ENCODE peak calls at places on chromosomes 4 and X, in five cellular contexts. F is lower leg skin, Y is transverse colon, L is PC-9, Q is cardiac muscle cell. H is an unnamed sample.

GRCh38 chr4:95170176-95170575 is 378.6 kb downstream of the UNC5C start:
- DNase-seq in F (no peak), Y (no peak), L (no peak), Q (no peak), H (no peak)

GRCh38 chrX:15321447-15321846 is 6.0 kb upstream of the ASB11 start:
- DNase-seq in F (no peak), Y (no peak), L (no peak), Q (no peak), H (no peak)

GRCh38 chrX:9611436-9612145 is 146.7 kb downstream of the TBL1X start:
- DNase-seq in F (no peak), Y (no peak), L (no peak), Q (no peak), H (no peak)

GRCh38 chr4:25654971-25655963 is at the start of gene SLC34A2:
- DNase-seq in F (no peak), Y (peak; percentile 15), L (peak; percentile 64), Q (peak; percentile 52), H (no peak)

GRCh38 chr4:76168688-76169087 is 20.5 kb upstream of the NUP54 start:
- DNase-seq in F (no peak), Y (no peak), L (no peak), Q (no peak), H (no peak)

GRCh38 chr4:3313556-3314228 is 20.9 kb downstream of the RGS12 start:
- DNase-seq in F (no peak), Y (no peak), L (no peak), Q (no peak), H (no peak)

GRCh38 chr4:84753318-84753972 is 170.5 kb downstream of the CDS1 start:
- DNase-seq in F (peak; percentile 17), Y (no peak), L (no peak), Q (no peak), H (no peak)

GRCh38 chr4:113499696-113500095 is 261.8 kb downstream of the CAMK2D start:
- DNase-seq in F (no peak), Y (no peak), L (no peak), Q (no peak), H (no peak)

GRCh38 chrX:16822723-16823122 is 36.5 kb downstream of the TXLNG start:
- DNase-seq in F (no peak), Y (no peak), L (no peak), Q (no peak), H (no peak)

GRCh38 chrX:40096395-40097091 is 1.2 kb downstream of the BCOR start:
- DNase-seq in F (no peak), Y (peak; percentile 61), L (no peak), Q (peak; percentile 66), H (no peak)

GRCh38 chrX:136906921-136907510 is 26.5 kb upstream of the RBMX start:
- DNase-seq in F (no peak), Y (no peak), L (no peak), Q (no peak), H (no peak)

GRCh38 chr4:133823177-133823576 is 378.4 kb downstream of the PABPC4L start:
- DNase-seq in F (no peak), Y (no peak), L (no peak), Q (no peak), H (no peak)

GRCh38 chr4:174907508-174907907 is 10.7 kb upstream of the ADAM29 start:
- DNase-seq in F (no peak), Y (no peak), L (no peak), Q (no peak), H (no peak)

GRCh38 chrX:103404225-103405008 is 28.1 kb downstream of the BEX3 start:
- DNase-seq in F (peak; percentile 37), Y (peak; percentile 62), L (peak; percentile 65), Q (peak; percentile 84), H (peak; percentile 25)

GRCh38 chrX:67543818-67544217 is at the start of gene AR:
- DNase-seq in F (peak; percentile 49), Y (peak; percentile 26), L (peak; percentile 29), Q (peak; percentile 43), H (peak; percentile 63)

GRCh38 chr4:6288871-6289270 is 19.2 kb downstream of the WFS1 start:
- DNase-seq in F (no peak), Y (no peak), L (no peak), Q (no peak), H (no peak)

GRCh38 chr4:61583696-61584095 is 383.6 kb downstream of the ADGRL3 start:
- DNase-seq in F (no peak), Y (no peak), L (no peak), Q (no peak), H (no peak)

GRCh38 chr4:114615435-114615834 is 16.8 kb downstream of the UGT8 start:
- DNase-seq in F (no peak), Y (no peak), L (no peak), Q (no peak), H (no peak)

GRCh38 chr4:88511236-88511635 is 12.3 kb downstream of the PYURF start:
- DNase-seq in F (no peak), Y (no peak), L (no peak), Q (no peak), H (no peak)

GRCh38 chrX:119758682-119759332 is 419 bp downstream of the SOWAHD start:
- DNase-seq in F (no peak), Y (peak; percentile 65), L (no peak), Q (peak; percentile 22), H (no peak)

GRCh38 chrX:67648361-67648760 is 104.5 kb downstream of the AR start:
- DNase-seq in F (no peak), Y (no peak), L (no peak), Q (no peak), H (no peak)

GRCh38 chr4:25002679-25003078 is 28.1 kb downstream of the LGI2 start:
- DNase-seq in F (no peak), Y (no peak), L (no peak), Q (no peak), H (no peak)

GRCh38 chr4:53119685-53120084 is 246.2 kb downstream of the SCFD2 start:
- DNase-seq in F (no peak), Y (no peak), L (no peak), Q (peak; percentile 65), H (no peak)

GRCh38 chrX:6021316-6022091 is 207.2 kb downstream of the NLGN4X start:
- DNase-seq in F (peak; percentile 13), Y (peak; percentile 35), L (peak; percentile 35), Q (peak; percentile 66), H (no peak)
- TF ChIP-seq CTCF in F (no peak), Y (peak; percentile 56), L (peak; percentile 83), Q (peak; percentile 37), H (peak; percentile 75)

DNA sequence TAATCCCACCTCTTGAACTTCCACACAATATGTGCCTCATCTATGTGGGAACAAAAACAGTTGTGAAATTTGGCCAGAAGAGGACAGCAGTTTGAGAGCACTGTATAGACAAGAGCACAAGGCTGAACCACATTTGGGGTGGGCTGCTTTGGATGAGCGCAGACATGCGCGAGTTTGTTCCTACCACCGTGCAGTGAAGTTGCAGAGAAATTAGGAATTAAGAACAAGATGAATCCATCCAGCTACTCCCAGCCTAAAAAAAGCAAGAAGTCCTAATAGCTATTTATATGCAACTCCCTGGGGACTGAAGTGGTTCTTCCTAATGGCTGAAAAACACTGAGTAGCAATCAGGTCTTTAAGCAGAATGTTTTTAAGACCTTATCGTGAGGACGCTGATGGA is 1.0 kb downstream of the GAB3 start:
- DNase-seq in F (no peak), Y (no peak), L (no peak), Q (no peak), H (no peak)
- H3K4me3 ChIP-seq in F (no peak overlapping the region), Y (no peak overlapping the region), L (no peak overlapping the region), Q (no peak overlapping the region), H (no peak overlapping the region)

GRCh38 chrX:53047228-53047627 is 1.4 kb upstream of the GPR173 start:
- DNase-seq in F (no peak), Y (no peak), L (no peak), Q (peak; percentile 2), H (no peak)
- TF ChIP-seq CTCF in F (no peak), Y (no peak), L (peak; percentile 29), Q (peak; percentile 31), H (no peak)

GRCh38 chr4:106355193-106355592 is 13.4 kb downstream of the GIMD1 start:
- DNase-seq in F (no peak), Y (no peak), L (no peak), Q (no peak), H (peak; percentile 32)
- H3K4me3 ChIP-seq in F (no peak overlapping the region), Y (no peak overlapping the region), L (no peak overlapping the region), Q (no peak overlapping the region), H (no peak overlapping the region)

GRCh38 chr4:74374561-74375327 is 9.8 kb downstream of the EREG start:
- DNase-seq in F (peak; percentile 51), Y (peak; percentile 70), L (peak; percentile 82), Q (no peak), H (peak; percentile 67)

GRCh38 chr4:74374128-74374527 is 9.2 kb downstream of the EREG start:
- DNase-seq in F (no peak), Y (no peak), L (no peak), Q (no peak), H (no peak)

GRCh38 chr4:74369860-74370259 is 4.9 kb downstream of the EREG start:
- DNase-seq in F (no peak), Y (no peak), L (no peak), Q (no peak), H (no peak)

GRCh38 chr4:74367656-74368055 is 2.7 kb downstream of the EREG start:
- DNase-seq in F (no peak), Y (no peak), L (no peak), Q (no peak), H (no peak)

DNA sequence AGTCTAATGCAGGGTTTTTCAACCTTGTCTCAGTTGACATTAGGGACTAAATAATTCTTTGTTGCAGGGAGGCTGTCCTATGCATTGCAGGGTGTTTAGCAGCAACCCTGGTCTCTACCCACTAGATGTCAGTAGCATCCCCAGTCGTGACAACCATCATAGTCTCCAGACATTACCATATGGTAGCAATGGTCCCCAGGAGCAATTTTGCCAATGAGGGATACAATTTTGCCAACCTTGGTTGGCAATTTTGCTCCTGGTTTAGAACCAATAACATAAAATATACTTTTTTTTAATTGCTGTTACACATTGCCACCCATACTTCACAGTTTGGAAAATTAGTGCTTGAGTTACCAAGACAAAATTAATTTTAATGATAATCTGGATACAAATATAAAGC is 6.0 kb downstream of the EREG start:
- DNase-seq in F (no peak), Y (peak; percentile 42), L (no peak), Q (peak; percentile 60), H (no peak)
- TF ChIP-seq CTCF in F (no peak), Y (peak; percentile 57), L (peak; percentile 59), Q (peak; percentile 85), H (peak; percentile 93)

GRCh38 chrX:65696613-65697012 is 29.2 kb downstream of the MSN start:
- DNase-seq in F (no peak), Y (no peak), L (no peak), Q (no peak), H (no peak)
- H3K4me3 ChIP-seq in F (no peak overlapping the region), Y (no peak overlapping the region), L (no peak overlapping the region), Q (no peak overlapping the region), H (no peak overlapping the region)

GRCh38 chr4:169286562-169287301 is 16.0 kb upstream of the SH3RF1 start:
- DNase-seq in F (no peak), Y (no peak), L (no peak), Q (no peak), H (no peak)
- TF ChIP-seq CTCF in F (no peak), Y (peak; percentile 13), L (no peak), Q (no peak), H (no peak)

DNA sequence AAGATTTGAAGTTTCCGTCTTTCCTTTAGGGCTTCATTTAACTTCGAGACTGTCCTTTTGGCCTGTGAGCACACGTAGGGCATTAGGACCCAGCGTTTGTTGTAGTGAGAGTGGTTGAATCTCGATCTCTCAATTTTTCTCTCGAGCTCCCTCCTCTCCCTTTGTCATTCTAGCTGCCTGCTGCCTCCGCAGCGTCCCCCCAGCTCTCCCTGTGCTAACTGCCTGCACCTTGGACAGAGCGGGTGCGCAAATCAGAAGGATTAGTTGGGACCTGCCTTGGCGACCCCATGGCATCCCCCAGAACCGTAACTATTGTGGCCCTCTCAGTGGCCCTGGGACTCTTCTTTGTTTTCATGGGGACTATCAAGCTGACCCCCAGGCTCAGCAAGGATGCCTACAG is at the start of gene TMEM35A:
- DNase-seq in F (no peak), Y (peak; percentile 8), L (no peak), Q (peak; percentile 53), H (no peak)
- H3K4me3 ChIP-seq in F (no peak within 1 kb of the TSS), Y (peak within 1 kb of the TSS; percentile 32), L (no peak within 1 kb of the TSS), Q (peak within 1 kb of the TSS; percentile 34), H (no peak within 1 kb of the TSS)